ENCODE peak calls at places on chromosomes 1 and 21, in five cellular contexts. X is CD4-positive, alpha-beta memory T cell; V is fibroblast of lung; S is ELF-1; E is EH. K is an unnamed sample.

GRCh38 chr1:38256072-38256471 is 209.5 kb upstream of the POU3F1 start:
- DNase-seq in V (no peak), X (no peak), S (no peak), E (no peak), K (no peak)

GRCh38 chr1:53278294-53278693 is 40.0 kb upstream of the MAGOH start:
- DNase-seq in V (no peak), X (peak), S (peak), E (peak), K (peak)

GRCh38 chr1:66393586-66394334 is 140.2 kb upstream of the SGIP1 start:
- DNase-seq in X (no peak), E (no peak), V (no peak), S (no peak), K (no peak)

GRCh38 chr1:223707270-223708000 is 4.9 kb upstream of the CAPN2 start:
- DNase-seq in X (no peak), S (peak), E (peak), V (peak), K (peak)

GRCh38 chr1:154877370-154877974 is 7.4 kb upstream of the KCNN3 start:
- DNase-seq in V (no peak), X (no peak), E (no peak), S (no peak), K (no peak)

GRCh38 chr1:32150847-32151246 is 28.6 kb upstream of the TXLNA start:
- DNase-seq in X (no peak), S (peak), E (peak), V (peak), K (no peak)

GRCh38 chr21:32414579-32415358 is 2.3 kb downstream of the EVA1C start:
- DNase-seq in V (peak), E (peak), S (no peak), X (no peak), K (no peak)

GRCh38 chr1:84272401-84272800 is 29.1 kb upstream of the SAMD13 start:
- DNase-seq in S (peak), V (no peak), E (no peak), X (no peak), K (no peak)

GRCh38 chr1:115074839-115075534 is 14.3 kb downstream of the TSPAN2 start:
- DNase-seq in X (no peak), S (no peak), V (peak), E (peak), K (no peak)

GRCh38 chr1:42962641-42963377 is 4.1 kb upstream of the SLC2A1 start:
- DNase-seq in E (peak), X (no peak), S (peak), V (peak), K (peak)

GRCh38 chr21:15282666-15283065 is 217.9 kb upstream of the NRIP1 start:
- DNase-seq in X (no peak), V (peak), E (no peak), S (no peak), K (no peak)

GRCh38 chr1:227889047-227889862 is 58.5 kb downstream of the WNT9A start:
- DNase-seq in X (no peak), S (peak), E (no peak), V (no peak), K (peak)

GRCh38 chr1:42742617-42743301 is 2.7 kb upstream of the CLDN19 start:
- DNase-seq in E (no peak), X (no peak), S (no peak), V (no peak), K (peak)

GRCh38 chr21:31124005-31124404 is 85.7 kb upstream of the KRTAP19-8 start:
- DNase-seq in S (peak), V (no peak), E (no peak), X (no peak), K (peak)

GRCh38 chr21:37139154-37139553 is 66.1 kb downstream of the TTC3 start:
- DNase-seq in E (peak), X (no peak), S (no peak), V (peak), K (no peak)

GRCh38 chr1:232247669-232248068 is 382.3 kb downstream of the SIPA1L2 start:
- DNase-seq in X (no peak), V (no peak), S (no peak), E (peak), K (no peak)

GRCh38 chr1:8073116-8073855 is 47.2 kb upstream of the ERRFI1 start:
- DNase-seq in V (no peak), S (no peak), E (no peak), X (no peak), K (peak)

GRCh38 chr1:25065246-25066238 is 135.5 kb upstream of the RUNX3 start:
- DNase-seq in E (peak), V (peak), S (peak), X (peak), K (no peak)

GRCh38 chr1:185560760-185561159 is 173.4 kb upstream of the HMCN1 start:
- DNase-seq in X (no peak), V (no peak), S (no peak), E (no peak), K (no peak)

GRCh38 chr1:156432109-156433018 is 63.4 kb downstream of the RHBG start:
- DNase-seq in X (no peak), S (no peak), E (no peak), V (no peak), K (no peak)

GRCh38 chr1:158516966-158517365 is 37.2 kb downstream of the OR6Y1 start:
- DNase-seq in X (no peak), E (no peak), V (no peak), S (no peak), K (no peak)

GRCh38 chr1:7616076-7616833 is 154.8 kb upstream of the VAMP3 start:
- DNase-seq in V (peak), S (peak), E (peak), X (no peak), K (peak)

GRCh38 chr21:35475006-35475405 is 425.9 kb upstream of the RUNX1 start:
- DNase-seq in X (no peak), E (peak), V (peak), S (no peak), K (no peak)

GRCh38 chr1:200535605-200536004 is 84.9 kb downstream of the KIF14 start:
- DNase-seq in X (no peak), E (peak), S (no peak), V (peak), K (no peak)

GRCh38 chr1:162697140-162697895 is 65.1 kb downstream of the DDR2 start:
- DNase-seq in S (no peak), V (no peak), X (no peak), E (no peak), K (no peak)

GRCh38 chr21:42525228-42525604 is 11.6 kb downstream of the SLC37A1 start:
- DNase-seq in V (no peak), E (no peak), X (no peak), S (no peak), K (no peak)

GRCh38 chr1:179637211-179637860 is 45.7 kb downstream of the TDRD5 start:
- DNase-seq in V (no peak), E (no peak), S (no peak), X (no peak), K (no peak)

GRCh38 chr1:224564491-224565084 is 51.5 kb upstream of the CNIH3 start:
- DNase-seq in E (no peak), X (no peak), V (no peak), S (no peak), K (no peak)

GRCh38 chr1:26378088-26378878 is 5.7 kb upstream of the ZNF683 start:
- DNase-seq in E (peak), S (peak), V (peak), X (peak), K (peak)

GRCh38 chr1:153231800-153232199 is 14.4 kb downstream of the PRR9 start:
- DNase-seq in V (no peak), E (no peak), X (no peak), S (no peak), K (no peak)

GRCh38 chr1:63984257-63984626 is 210.4 kb downstream of the ROR1 start:
- DNase-seq in E (peak), V (peak), S (no peak), X (no peak), K (no peak)

GRCh38 chr1:32200226-32201010 is at the start of gene CCDC28B:
- DNase-seq in V (peak), E (peak), X (peak), S (peak), K (peak)

GRCh38 chr21:29434081-29434480 is 135.4 kb downstream of the BACH1 start:
- DNase-seq in X (no peak), E (no peak), V (no peak), S (no peak), K (no peak)

GRCh38 chr1:151838491-151839412 is 868 bp downstream of the C2CD4D start:
- DNase-seq in X (no peak), E (no peak), S (peak), V (no peak), K (no peak)

K was measured in right cardiac atrium.